ENCODE peak calls at places on chromosomes 3 and 15, in four cellular contexts. F, P, B and A are unnamed samples.

GRCh38 chr15:67777773-67778172 is 47.5 kb upstream of the SKOR1 start:
- DNase-seq in F (no peak), B (no peak), P (no peak), A (no peak)

GRCh38 chr15:48790716-48791115 is 20.2 kb downstream of the CEP152 start:
- DNase-seq in F (no peak), B (no peak), P (no peak), A (no peak)

GRCh38 chr15:44736261-44736765 is at the start of gene TRIM69:
- DNase-seq in P (no peak), B (no peak), F (no peak), A (no peak)

GRCh38 chr3:42961633-42962032 is 17.5 kb upstream of the GASK1A start:
- DNase-seq in B (peak; percentile 69), F (peak; percentile 84), P (peak; percentile 35), A (no peak)

GRCh38 chr3:10581251-10581650 is 75.9 kb upstream of the ATP2B2 start:
- DNase-seq in F (no peak), P (no peak), B (no peak), A (no peak)

GRCh38 chr3:42802876-42803799 is 1.2 kb downstream of the HIGD1A start:
- DNase-seq in F (peak; percentile 48), B (no peak), P (peak; percentile 26), A (no peak)

GRCh38 chr3:176765491-176765890 is 431.8 kb downstream of the TBL1XR1 start:
- DNase-seq in B (no peak), F (no peak), P (no peak), A (no peak)

GRCh38 chr3:31275038-31275562 is 257.6 kb upstream of the STT3B start:
- DNase-seq in F (peak; percentile 21), B (no peak), P (no peak), A (no peak)

GRCh38 chr3:64166584-64167155 is 58.6 kb downstream of the PRICKLE2 start:
- DNase-seq in P (peak; percentile 28), F (peak; percentile 92), B (no peak), A (no peak)

GRCh38 chr15:70797464-70797863 is 34.1 kb upstream of the UACA start:
- DNase-seq in P (no peak), B (no peak), F (no peak), A (no peak)

GRCh38 chr3:159502986-159503385 is 485.6 kb upstream of the IL12A start:
- DNase-seq in F (no peak), P (no peak), B (no peak), A (no peak)

GRCh38 chr3:48553886-48554845 is 2.4 kb downstream of the PFKFB4 start:
- DNase-seq in B (no peak), F (no peak), P (no peak), A (no peak)

GRCh38 chr3:46882377-46883015 is 5.0 kb downstream of the PTH1R start:
- DNase-seq in B (peak; percentile 57), P (no peak), F (peak; percentile 66), A (no peak)

GRCh38 chr3:12966847-12967750 is 106.1 kb downstream of the IQSEC1 start:
- DNase-seq in B (no peak), P (no peak), F (peak; percentile 56), A (no peak)

GRCh38 chr3:153614563-153614962 is 452.5 kb downstream of the RAP2B start:
- DNase-seq in P (no peak), F (no peak), B (no peak), A (no peak)

GRCh38 chr3:180457238-180457637 is 144.7 kb upstream of the TTC14 start:
- DNase-seq in B (no peak), F (no peak), P (no peak), A (no peak)

GRCh38 chr3:157533298-157533870 is 30.2 kb upstream of the VEPH1 start:
- DNase-seq in B (no peak), F (no peak), P (no peak), A (no peak)

GRCh38 chr3:39668420-39668819 is 141.0 kb upstream of the MYRIP start:
- DNase-seq in P (no peak), F (peak; percentile 80), B (no peak), A (peak; percentile 8)

GRCh38 chr3:129315386-129315991 is 36.8 kb downstream of the HMCES start:
- DNase-seq in P (peak; percentile 45), B (peak; percentile 53), F (peak; percentile 30), A (no peak)

GRCh38 chr3:123348471-123349200 is 100.3 kb downstream of the ADCY5 start:
- DNase-seq in P (no peak), B (no peak), F (no peak), A (no peak)

GRCh38 chr3:99012051-99012450 is 110.6 kb upstream of the DCBLD2 start:
- DNase-seq in P (no peak), F (no peak), B (no peak), A (peak; percentile 39)

GRCh38 chr3:158725348-158725966 is 6.8 kb downstream of the RARRES1 start:
- DNase-seq in P (no peak), B (peak; percentile 70), F (no peak), A (no peak)

GRCh38 chr3:28250999-28251398 is 9.6 kb downstream of the CMC1 start:
- DNase-seq in F (no peak), B (no peak), P (no peak), A (no peak)

GRCh38 chr3:124121379-124122336 is 129.7 kb upstream of the ROPN1 start:
- DNase-seq in B (no peak), F (peak; percentile 8), P (no peak), A (no peak)

GRCh38 chr3:176906046-176906905 is 291.0 kb downstream of the TBL1XR1 start:
- DNase-seq in P (no peak), B (no peak), F (peak; percentile 24), A (no peak)

GRCh38 chr15:39631357-39631756 is 50.5 kb downstream of the THBS1 start:
- DNase-seq in F (no peak), P (no peak), B (no peak), A (no peak)

GRCh38 chr3:191268737-191269136 is 60.5 kb upstream of the CCDC50 start:
- DNase-seq in B (no peak), F (no peak), P (no peak), A (no peak)

GRCh38 chr15:81531141-81531592 is 157.2 kb upstream of the TMC3 start:
- DNase-seq in F (peak; percentile 30), P (peak; percentile 41), B (no peak), A (no peak)

GRCh38 chr3:155323063-155323666 is 29.7 kb upstream of the STRIT1 start:
- DNase-seq in F (peak; percentile 90), B (no peak), P (peak; percentile 59), A (peak; percentile 31)

GRCh38 chr15:65695073-65695472 is 73.3 kb downstream of the SLC24A1 start:
- DNase-seq in P (no peak), B (no peak), F (no peak), A (no peak)

GRCh38 chr15:67067161-67067853 is 1.9 kb downstream of the SMAD3 start:
- DNase-seq in P (peak; percentile 73), F (peak; percentile 81), B (peak; percentile 36), A (no peak)

GRCh38 chr15:100968043-100968966 is 49.1 kb downstream of the LRRK1 start:
- DNase-seq in P (no peak), B (no peak), F (no peak), A (no peak)

GRCh38 chr3:121690777-121691405 is 30.2 kb upstream of the HCLS1 start:
- DNase-seq in B (no peak), P (no peak), F (no peak), A (peak; percentile 18)

GRCh38 chr3:156551261-156551660 is 3.7 kb downstream of the SSR3 start:
- DNase-seq in P (no peak), B (no peak), F (no peak), A (no peak)

GRCh38 chr3:182118081-182118480 is 406.4 kb downstream of the SOX2 start:
- DNase-seq in F (no peak), B (no peak), P (no peak), A (no peak)

GRCh38 chr3:195094211-195094921 is 176.6 kb downstream of the XXYLT1 start:
- DNase-seq in F (peak; percentile 32), P (peak; percentile 45), B (no peak), A (peak; percentile 55)

GRCh38 chr3:146313411-146314111 is 62.7 kb upstream of the PLSCR4 start:
- DNase-seq in F (no peak), B (no peak), P (no peak), A (no peak)

GRCh38 chr3:94028093-94028837 is at the start of gene STX19:
- DNase-seq in F (peak; percentile 21), B (no peak), P (no peak), A (no peak)
- H3K4me3 ChIP-seq in F (no peak within 1 kb of the TSS), B (no peak within 1 kb of the TSS), P (no peak within 1 kb of the TSS), A (no peak within 1 kb of the TSS)

GRCh38 chr3:57972421-57973111 is 35.7 kb upstream of the FLNB start:
- DNase-seq in P (no peak), F (peak; percentile 14), B (no peak), A (no peak)
- TF ChIP-seq CTCF in P (no peak), F (no peak), B (no peak), A (no peak)

GRCh38 chr15:51267714-51268105 is 70.7 kb downstream of the CYP19A1 start:
- DNase-seq in B (no peak), P (no peak), F (peak; percentile 36), A (no peak)
- H3K4me3 ChIP-seq in B (peak overlapping the region; percentile 31), P (no peak overlapping the region), F (peak overlapping the region; percentile 74), A (no peak overlapping the region)

GRCh38 chr3:58991623-58992022 is 58.2 kb downstream of the CFAP20DC start:
- DNase-seq in F (peak; percentile 11), B (no peak), P (peak; percentile 32), A (no peak)

GRCh38 chr3:58996730-58997129 is 53.1 kb downstream of the CFAP20DC start:
- DNase-seq in B (no peak), F (peak; percentile 12), P (no peak), A (no peak)

GRCh38 chr3:58994746-58995330 is 55.0 kb downstream of the CFAP20DC start:
- DNase-seq in F (peak; percentile 83), B (no peak), P (peak; percentile 60), A (peak; percentile 18)

GRCh38 chr3:58989173-58989572 is 60.7 kb downstream of the CFAP20DC start:
- DNase-seq in P (no peak), B (no peak), F (no peak), A (no peak)

GRCh38 chr3:58993547-58993946 is 56.3 kb downstream of the CFAP20DC start:
- DNase-seq in F (no peak), B (no peak), P (no peak), A (no peak)
- TF ChIP-seq CTCF in F (no peak), B (no peak), P (no peak), A (no peak)